ENCODE peak calls at places on chromosomes 7 and 10, in nine cellular contexts. H is GM10248; U is left ventricle myocardium inferior; Q is NCI-H1105; F is HuH-7.5; R is stimulated activated CD8-positive, alpha-beta memory T cell treated with anti-CD3 and anti-CD28 coated beads, Interleukin-2, amount 100 ng/mL, for 48 hours; M is AG10803; E is GM23248; G is CD8-positive, alpha-beta memory T cell. C is an unnamed sample.

GRCh38 chr7:106774768-106775551 is 90.1 kb upstream of the PIK3CG start:
- DNase-seq in M (no peak), F (no peak), G (no peak), E (peak), Q (no peak), H (no peak), R (no peak), U (no peak), C (peak)

GRCh38 chr7:72481934-72482333 is 69.8 kb upstream of the CALN1 start:
- DNase-seq in H (no peak), R (no peak), M (no peak), U (no peak), G (no peak), F (no peak), Q (no peak), E (no peak), C (no peak)

GRCh38 chr7:111198255-111198654 is 107.3 kb downstream of the LRRN3 start:
- DNase-seq in U (no peak), F (no peak), R (no peak), M (peak), H (no peak), Q (no peak), E (peak), G (no peak), C (no peak)

GRCh38 chr10:132258423-132258822 is 49.3 kb downstream of the STK32C start:
- DNase-seq in M (no peak), G (no peak), R (no peak), U (no peak), E (no peak), H (no peak), F (no peak), Q (no peak), C (no peak)

GRCh38 chr7:87810130-87810529 is 66.0 kb downstream of the SLC25A40 start:
- DNase-seq in M (no peak), E (no peak), H (no peak), G (no peak), F (no peak), Q (no peak), U (no peak), R (no peak), C (no peak)

GRCh38 chr10:65017523-65017922 is 1496.3 kb downstream of the REEP3 start:
- DNase-seq in E (no peak), M (no peak), H (no peak), F (no peak), U (no peak), G (no peak), R (no peak), Q (no peak), C (peak)

GRCh38 chr10:100886946-100887345 is 25.8 kb upstream of the SLF2 start:
- DNase-seq in M (no peak), U (peak), R (no peak), E (no peak), G (no peak), Q (no peak), H (no peak), F (no peak), C (no peak)

GRCh38 chr10:107831772-107832171 is 667.3 kb upstream of the SORCS1 start:
- DNase-seq in M (no peak), E (no peak), U (no peak), H (no peak), F (no peak), G (no peak), Q (no peak), R (no peak), C (no peak)

GRCh38 chr7:43456200-43456599 is 126.7 kb upstream of the STK17A start:
- DNase-seq in R (no peak), M (no peak), F (no peak), U (no peak), H (no peak), E (no peak), Q (no peak), G (no peak), C (no peak)

GRCh38 chr7:55557666-55558188 is 14.6 kb downstream of the VOPP1 start:
- DNase-seq in E (no peak), H (peak), Q (no peak), R (no peak), M (no peak), F (no peak), U (no peak), G (no peak), C (no peak)

GRCh38 chr10:131858118-131858515 is 42.7 kb upstream of the PPP2R2D start:
- DNase-seq in G (no peak), M (no peak), U (no peak), R (no peak), H (no peak), F (no peak), Q (no peak), E (no peak), C (no peak)

GRCh38 chr7:4406288-4407058 is 275.6 kb upstream of the FOXK1 start:
- DNase-seq in R (no peak), F (no peak), Q (no peak), M (no peak), H (no peak), G (no peak), U (no peak), E (no peak), C (peak)

GRCh38 chr7:128008744-128009143 is 22.5 kb downstream of the LRRC4 start:
- DNase-seq in Q (no peak), E (no peak), G (no peak), H (no peak), R (no peak), M (no peak), U (no peak), F (no peak), C (no peak)

GRCh38 chr10:102832248-102832647 is 5.0 kb downstream of the CYP17A1 start:
- DNase-seq in U (no peak), R (no peak), E (no peak), F (no peak), Q (no peak), H (no peak), G (no peak), M (no peak), C (no peak)

GRCh38 chr7:19491371-19491770 is 217.5 kb downstream of the POLR1F start:
- DNase-seq in Q (no peak), M (no peak), F (no peak), G (no peak), H (no peak), U (no peak), R (no peak), E (no peak), C (no peak)

GRCh38 chr10:3231951-3232730 is 59.6 kb upstream of the PITRM1 start:
- DNase-seq in H (no peak), G (no peak), F (no peak), Q (no peak), M (peak), U (no peak), R (no peak), E (peak), C (no peak)

GRCh38 chr10:119316729-119317097 is 109.3 kb downstream of the GRK5 start:
- DNase-seq in U (no peak), F (peak), Q (no peak), H (no peak), M (peak), G (no peak), E (peak), R (no peak), C (no peak)

C was measured in T47D.